ENCODE peak calls at places on chromosomes 16 and 17, in nine cellular contexts. C is GM23338; V is A549; E is AG10803; A is heart left ventricle; I is mammary epithelial cell; N is fibroblast of mammary gland; F is CD8-positive, alpha-beta T cell; Y is OCI-LY7. M is an unnamed sample.

GRCh38 chr17:76384222-76384986 is at the start of gene SPHK1:
- DNase-seq in C (peak; percentile 83), V (peak; percentile 90), E (peak; percentile 86), A (peak; percentile 84), I (peak; percentile 88), N (peak; percentile 81), F (peak; percentile 56), Y (peak; percentile 79), M (no peak)

GRCh38 chr17:37813753-37814152 is 68.9 kb upstream of the HNF1B start:
- DNase-seq in C (peak; percentile 45), V (peak; percentile 94), E (peak; percentile 95), A (no peak), I (no peak), N (peak; percentile 59), F (no peak), Y (no peak), M (peak; percentile 98)

GRCh38 chr17:43406676-43407645 is 8.2 kb downstream of the ARL4D start:
- DNase-seq in C (peak; percentile 30), V (no peak), E (peak; percentile 70), A (no peak), I (no peak), N (peak; percentile 57), F (no peak), Y (no peak), M (no peak)

GRCh38 chr17:59362811-59363205 is 31.4 kb downstream of the YPEL2 start:
- DNase-seq in C (no peak), V (no peak), E (no peak), A (no peak), I (no peak), N (no peak), F (no peak), Y (no peak), M (no peak)

GRCh38 chr17:19978206-19978802 is 676 bp upstream of the AKAP10 start:
- DNase-seq in C (peak; percentile 56), V (no peak), E (peak; percentile 3), A (no peak), I (no peak), N (peak; percentile 37), F (no peak), Y (no peak), M (no peak)

GRCh38 chr16:24493859-24494258 is 45.5 kb upstream of the RBBP6 start:
- DNase-seq in C (no peak), V (no peak), E (no peak), A (no peak), I (peak; percentile 76), N (no peak), F (no peak), Y (no peak), M (no peak)

GRCh38 chr16:10370096-10370726 is 15.7 kb upstream of the ATF7IP2 start:
- DNase-seq in C (no peak), V (no peak), E (no peak), A (no peak), I (no peak), N (no peak), F (no peak), Y (no peak), M (no peak)

GRCh38 chr16:60655514-60656153 is 1380.6 kb downstream of the CDH8 start:
- DNase-seq in C (no peak), V (no peak), E (no peak), A (no peak), I (no peak), N (no peak), F (no peak), Y (no peak), M (no peak)

GRCh38 chr17:48546924-48547838 is 2.3 kb upstream of the HOXB2 start:
- DNase-seq in C (no peak), V (no peak), E (peak; percentile 68), A (no peak), I (peak; percentile 37), N (no peak), F (no peak), Y (no peak), M (no peak)

GRCh38 chr16:89115216-89115949 is 21.7 kb downstream of the ACSF3 start:
- DNase-seq in C (no peak), V (no peak), E (no peak), A (peak; percentile 84), I (peak; percentile 61), N (peak; percentile 80), F (peak; percentile 81), Y (peak; percentile 91), M (no peak)

GRCh38 chr16:88804552-88805339 is 1.2 kb downstream of the CDT1 start:
- DNase-seq in C (peak; percentile 64), V (peak; percentile 36), E (no peak), A (no peak), I (peak; percentile 46), N (no peak), F (no peak), Y (peak; percentile 71), M (no peak)

GRCh38 chr16:10907757-10908045 is 30.7 kb downstream of the CIITA start:
- DNase-seq in C (no peak), V (no peak), E (no peak), A (no peak), I (no peak), N (no peak), F (no peak), Y (no peak), M (no peak)

GRCh38 chr16:69373019-69373418 is 12.8 kb downstream of the TERF2 start:
- DNase-seq in C (no peak), V (no peak), E (no peak), A (no peak), I (no peak), N (no peak), F (no peak), Y (no peak), M (no peak)

GRCh38 chr16:28974007-28974436 is 556 bp upstream of the SPNS1 start:
- DNase-seq in C (peak; percentile 85), V (peak; percentile 75), E (peak; percentile 61), A (peak; percentile 59), I (peak; percentile 51), N (peak; percentile 76), F (no peak), Y (peak; percentile 41), M (no peak)

GRCh38 chr16:53744449-53744848 is 40.5 kb downstream of the FTO start:
- DNase-seq in C (peak; percentile 14), V (no peak), E (no peak), A (no peak), I (no peak), N (no peak), F (peak; percentile 11), Y (peak; percentile 4), M (no peak)

GRCh38 chr17:77315551-77316190 is 174.9 kb downstream of the SEC14L1 start:
- DNase-seq in C (no peak), V (no peak), E (no peak), A (no peak), I (no peak), N (peak; percentile 30), F (no peak), Y (peak; percentile 48), M (no peak)

GRCh38 chr17:4591529-4591928 is 7.2 kb downstream of the SMTNL2 start:
- DNase-seq in C (no peak), V (peak; percentile 46), E (no peak), A (no peak), I (peak; percentile 25), N (peak; percentile 49), F (no peak), Y (no peak), M (no peak)

DNA sequence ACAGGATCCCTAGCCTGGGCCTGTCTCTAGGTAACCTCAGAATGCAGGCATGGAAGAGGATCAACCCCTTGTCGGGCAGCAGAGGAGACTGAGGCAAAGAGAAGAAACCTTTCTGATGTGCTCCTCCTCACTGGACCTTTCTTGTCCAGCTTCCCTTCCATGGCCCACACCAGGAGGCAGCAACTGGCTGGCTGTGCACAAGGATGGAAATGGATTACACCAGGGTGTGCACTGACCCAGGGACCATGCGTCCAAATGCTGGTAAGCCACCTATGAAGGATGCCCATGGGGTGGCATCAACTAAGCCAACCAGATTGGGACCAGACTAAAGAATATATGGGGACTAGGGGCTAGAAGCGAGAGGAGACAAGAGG is 83.0 kb downstream of the N4BP1 start:
- DNase-seq in C (no peak), V (no peak), E (no peak), A (no peak), I (no peak), N (no peak), F (no peak), Y (no peak), M (no peak)
- H3K4me3 ChIP-seq in C (no peak overlapping the region), V (no peak overlapping the region), E (no peak overlapping the region), A (no peak overlapping the region), I (no peak overlapping the region), N (no peak overlapping the region), F (no peak overlapping the region), Y (no peak overlapping the region), M (no peak overlapping the region)

DNA sequence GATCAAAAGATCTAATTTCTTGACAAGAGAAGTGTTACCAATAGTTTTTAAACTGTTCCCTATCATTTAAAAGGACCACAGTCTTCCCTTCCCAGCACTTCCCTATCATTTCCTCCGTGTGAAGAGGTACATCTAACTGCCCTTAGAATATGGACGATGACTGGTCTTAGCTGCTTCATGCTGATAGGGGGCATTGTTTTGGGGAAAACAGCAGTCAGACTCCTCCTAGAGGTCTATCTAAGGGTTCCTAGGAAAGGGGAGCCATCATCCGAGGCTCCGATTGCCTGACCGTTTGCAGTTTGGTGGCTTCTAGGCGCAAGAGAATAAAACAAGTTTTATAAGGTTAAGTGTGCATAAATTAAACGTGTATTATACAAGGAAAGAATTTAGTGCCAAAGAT is 7.1 kb downstream of the FZD2 start:
- DNase-seq in C (peak; percentile 36), V (no peak), E (no peak), A (no peak), I (no peak), N (no peak), F (no peak), Y (no peak), M (no peak)
- TF ChIP-seq CTCF in C (peak; percentile 45), V (no peak), E (no peak), A (no peak), I (no peak), N (no peak), F (no peak), Y (no peak), M (no peak)

DNA sequence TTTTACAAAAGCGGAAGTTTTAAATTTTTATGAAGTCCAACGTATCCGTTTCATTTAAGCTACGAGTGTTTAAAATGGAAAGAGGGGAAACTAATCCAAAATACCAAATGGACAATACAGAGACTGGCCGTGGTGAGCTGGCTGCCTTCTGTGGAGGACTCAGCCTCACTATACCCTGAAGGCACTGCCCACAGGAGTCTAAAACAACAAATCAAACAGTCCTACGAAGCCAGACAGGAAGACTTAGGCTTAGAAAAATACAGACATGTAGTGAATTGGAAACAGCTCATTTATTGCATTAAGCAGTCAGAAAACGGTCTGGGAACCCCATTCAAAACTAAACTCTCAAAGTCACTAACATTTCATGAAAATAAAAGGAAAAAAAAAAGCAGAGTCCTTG is 75.1 kb downstream of the CYTH1 start:
- DNase-seq in C (no peak), V (no peak), E (no peak), A (no peak), I (peak; percentile 71), N (no peak), F (no peak), Y (no peak), M (no peak)
- H3K4me3 ChIP-seq in C (no peak overlapping the region), V (no peak overlapping the region), E (no peak overlapping the region), A (no peak overlapping the region), I (no peak overlapping the region), N (no peak overlapping the region), F (no peak overlapping the region), Y (peak overlapping the region; percentile 37), M (no peak overlapping the region)

DNA sequence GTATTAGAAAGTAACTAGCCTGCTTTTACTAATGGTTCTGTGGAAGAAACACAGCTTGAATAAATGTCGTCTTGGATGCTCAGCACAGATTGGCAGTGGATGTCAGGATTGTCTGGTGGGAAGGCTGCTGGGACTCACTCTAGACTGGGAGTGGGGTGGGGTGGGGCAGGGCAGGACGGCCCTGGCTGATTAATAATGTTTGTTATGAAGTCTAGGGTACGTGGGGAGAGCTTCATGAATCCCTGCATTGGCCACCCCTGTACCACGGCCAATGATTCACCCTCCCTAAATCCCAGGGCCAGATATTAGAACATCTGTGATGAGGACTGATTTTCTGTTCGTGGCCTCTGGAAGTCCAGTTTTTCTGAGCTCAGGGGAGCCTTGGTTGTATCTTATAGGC is 421.0 kb downstream of the WWOX start:
- DNase-seq in C (no peak), V (no peak), E (no peak), A (no peak), I (no peak), N (no peak), F (no peak), Y (no peak), M (no peak)
- TF ChIP-seq CTCF in C (no peak), V (no peak), E (no peak), A (no peak), I (no peak), N (no peak), F (no peak), Y (no peak), M (no peak)